ENCODE peak calls at places on chromosomes 13 and 19, in four cellular contexts. C, A, N and T are unnamed samples.

GRCh38 chr19:18558202-18558555 is 509 bp downstream of the KXD1 start:
- DNase-seq in C (no peak), A (no peak), N (no peak), T (no peak)

GRCh38 chr13:100751826-100752225 is 77.2 kb upstream of the TMTC4 start:
- DNase-seq in C (no peak), A (no peak), N (no peak), T (no peak)

GRCh38 chr19:49149652-49150105 is 5.5 kb downstream of the HRC start:
- DNase-seq in C (peak; percentile 81), A (peak; percentile 72), N (peak; percentile 70), T (peak; percentile 60)

GRCh38 chr13:51923983-51924539 is 62.3 kb downstream of the CCDC70 start:
- DNase-seq in C (no peak), A (no peak), N (no peak), T (no peak)

GRCh38 chr13:84430015-84430414 is 547.7 kb upstream of the SLITRK1 start:
- DNase-seq in C (no peak), A (no peak), N (no peak), T (no peak)

GRCh38 chr19:33064117-33064777 is 441 bp downstream of the RHPN2 start:
- DNase-seq in C (peak; percentile 29), A (no peak), N (peak; percentile 56), T (peak; percentile 64)

GRCh38 chr13:106230450-106230849 is 305.0 kb downstream of the EFNB2 start:
- DNase-seq in C (no peak), A (no peak), N (no peak), T (no peak)

GRCh38 chr19:18046066-18046718 is 38.2 kb downstream of the ARRDC2 start:
- DNase-seq in C (peak; percentile 36), A (no peak), N (no peak), T (peak; percentile 15)

GRCh38 chr19:46241676-46242075 is 12.1 kb downstream of the IGFL1 start:
- DNase-seq in C (no peak), A (no peak), N (no peak), T (no peak)

GRCh38 chr19:17183271-17183757 is 31.8 kb upstream of the USE1 start:
- DNase-seq in C (no peak), A (no peak), N (no peak), T (no peak)

GRCh38 chr13:113047587-113047986 is 58.0 kb upstream of the F7 start:
- DNase-seq in C (peak; percentile 9), A (no peak), N (no peak), T (no peak)